ENCODE peak calls at places on chromosomes 3 and 15, in five cellular contexts. R is activated CD4-positive, CD25-positive, alpha-beta regulatory T cell treated with anti-CD3 and anti-CD28 coated beads, Interleukin-2, amount 50 U/mL, for 24 hours; U is activated CD8-positive, alpha-beta T cell treated with anti-CD3 and anti-CD28 coated beads, Interleukin-2, amount 10 ng/mL, durations not matched to agents 7 days and 5 days; B is mucosa of descending colon; I is activated T-cell treated with anti-CD3 and anti-CD28 coated beads, Interleukin-2, amount 50 U/mL, for 72 hours. T is an unnamed sample.

GRCh38 chr3:188558343-188559068 is 404.5 kb downstream of the LPP start:
- ATAC-seq in R (peak), U (no peak), B (no peak), I (no peak), T (no peak)

GRCh38 chr3:12773030-12773723 is 14.1 kb upstream of the TMEM40 start:
- ATAC-seq in R (no peak), U (no peak), B (no peak), I (no peak), T (no peak)

GRCh38 chr3:42185044-42185443 is 80.9 kb downstream of the CCK start:
- ATAC-seq in R (no peak), U (no peak), B (no peak), I (no peak), T (no peak)

GRCh38 chr15:98730860-98731711 is 82.7 kb downstream of the IGF1R start:
- ATAC-seq in R (no peak), U (no peak), B (no peak), I (peak), T (no peak)

GRCh38 chr15:63718590-63719035 is 115.1 kb downstream of the HERC1 start:
- ATAC-seq in R (no peak), U (no peak), B (no peak), I (no peak), T (no peak)

GRCh38 chr15:25710184-25710583 is 152.9 kb downstream of the ATP10A start:
- ATAC-seq in R (peak), U (peak), B (peak), I (peak), T (peak)

GRCh38 chr3:30453364-30454039 is 152.9 kb upstream of the TGFBR2 start:
- ATAC-seq in R (no peak), U (no peak), B (no peak), I (no peak), T (no peak)

GRCh38 chr3:149638401-149639092 is 19.3 kb downstream of the WWTR1 start:
- ATAC-seq in R (no peak), U (no peak), B (no peak), I (no peak), T (no peak)

GRCh38 chr3:149879872-149880271 is 66.9 kb downstream of the RNF13 start:
- ATAC-seq in R (no peak), U (no peak), B (peak), I (no peak), T (no peak)

GRCh38 chr3:171116802-171117395 is 90.4 kb upstream of the SLC2A2 start:
- ATAC-seq in R (no peak), U (no peak), B (no peak), I (no peak), T (no peak)

GRCh38 chr3:16109929-16110328 is 64.6 kb upstream of the GALNT15 start:
- ATAC-seq in R (no peak), U (no peak), B (no peak), I (no peak), T (no peak)

GRCh38 chr3:152458725-152459515 is 190.2 kb downstream of the MBNL1 start:
- ATAC-seq in R (peak), U (no peak), B (no peak), I (no peak), T (peak)

GRCh38 chr3:103367481-103367880 is 932.7 kb downstream of the ZPLD1 start:
- ATAC-seq in R (no peak), U (no peak), B (no peak), I (no peak), T (no peak)

GRCh38 chr3:156455839-156456238 is 99.1 kb downstream of the SSR3 start:
- ATAC-seq in R (no peak), U (no peak), B (no peak), I (no peak), T (no peak)

GRCh38 chr3:43036621-43037331 is 57.7 kb downstream of the GASK1A start:
- ATAC-seq in R (no peak), U (no peak), B (no peak), I (peak), T (peak)

GRCh38 chr3:10772230-10773161 is 43.5 kb upstream of the SLC6A11 start:
- ATAC-seq in R (no peak), U (no peak), B (no peak), I (no peak), T (no peak)

GRCh38 chr15:61831505-61831921 is 228.7 kb downstream of the VPS13C start:
- ATAC-seq in R (no peak), U (no peak), B (no peak), I (no peak), T (no peak)

GRCh38 chr3:142914286-142914811 is 25.5 kb upstream of the PCOLCE2 start:
- ATAC-seq in R (no peak), U (no peak), B (peak), I (no peak), T (no peak)